ENCODE peak calls at places on chromosome 19, in four cellular contexts. F is NB4, S is mammary epithelial cell, N is adrenal gland. W is an unnamed sample.

GRCh38 chr19:743168-743687 is 7.7 kb upstream of the MISP start:
- DNase-seq in F (no peak), S (no peak), N (peak; percentile 48), W (no peak)

GRCh38 chr19:5627395-5627904 is 4.6 kb downstream of the SAFB start:
- DNase-seq in F (peak; percentile 88), S (no peak), N (peak; percentile 60), W (no peak)

GRCh38 chr19:52734340-52734892 is 428 bp downstream of the ZNF611 start:
- DNase-seq in F (no peak), S (peak; percentile 5), N (no peak), W (peak; percentile 14)

GRCh38 chr19:30309983-30310805 is 62.0 kb upstream of the ZNF536 start:
- DNase-seq in F (no peak), S (no peak), N (no peak), W (no peak)

GRCh38 chr19:11024259-11024658 is 63.4 kb downstream of the SMARCA4 start:
- DNase-seq in F (no peak), S (no peak), N (peak; percentile 91), W (no peak)

GRCh38 chr19:12773571-12773970 is 1.8 kb downstream of the HOOK2 start:
- DNase-seq in F (peak; percentile 49), S (peak; percentile 21), N (no peak), W (peak; percentile 42)

GRCh38 chr19:5520501-5520900 is 47.3 kb downstream of the TINCR start:
- DNase-seq in F (no peak), S (no peak), N (no peak), W (no peak)

GRCh38 chr19:3098515-3099346 is 4.6 kb downstream of the GNA11 start:
- DNase-seq in F (peak; percentile 22), S (peak; percentile 46), N (peak; percentile 87), W (no peak)

GRCh38 chr19:4684312-4685095 is 14.4 kb upstream of the MYDGF start:
- DNase-seq in F (no peak), S (no peak), N (no peak), W (no peak)

GRCh38 chr19:50512112-50512998 is 1.4 kb downstream of the ASPDH start:
- DNase-seq in F (no peak), S (no peak), N (no peak), W (no peak)

GRCh38 chr19:47310819-47311218 is 1.2 kb downstream of the C5AR1 start:
- DNase-seq in F (peak; percentile 97), S (no peak), N (peak; percentile 48), W (peak; percentile 78)

GRCh38 chr19:17043744-17044143 is 17.1 kb upstream of the CPAMD8 start:
- DNase-seq in F (no peak), S (no peak), N (no peak), W (no peak)

GRCh38 chr19:10449037-10449436 is 28.7 kb downstream of the PDE4A start:
- DNase-seq in F (peak; percentile 14), S (no peak), N (no peak), W (no peak)

GRCh38 chr19:2983351-2984195 is 6.2 kb downstream of the TLE6 start:
- DNase-seq in F (peak; percentile 88), S (peak; percentile 76), N (peak; percentile 57), W (peak; percentile 65)

GRCh38 chr19:6372594-6373095 is at the start of gene ALKBH7:
- DNase-seq in F (peak; percentile 98), S (peak; percentile 99), N (peak; percentile 100), W (peak; percentile 100)

GRCh38 chr19:6126335-6126974 is 9.0 kb upstream of the ACSBG2 start:
- DNase-seq in F (peak; percentile 71), S (peak; percentile 71), N (no peak), W (peak; percentile 83)

GRCh38 chr19:53868892-53869804 is 1.5 kb downstream of the MYADM start:
- DNase-seq in F (peak; percentile 95), S (peak; percentile 81), N (peak; percentile 86), W (peak; percentile 71)

GRCh38 chr19:36605101-36605838 is at the start of gene ZNF382:
- DNase-seq in F (peak; percentile 76), S (peak; percentile 51), N (peak; percentile 83), W (peak; percentile 51)

GRCh38 chr19:49468199-49468598 is 5.8 kb upstream of the FLT3LG start:
- DNase-seq in F (no peak), S (no peak), N (no peak), W (peak; percentile 84)
- H3K4me3 ChIP-seq in F (no peak overlapping the region), S (no peak overlapping the region), N (no peak overlapping the region), W (peak overlapping the region; percentile 10)

GRCh38 chr19:14089662-14090508 is 666 bp downstream of the SAMD1 start:
- DNase-seq in F (peak; percentile 71), S (peak; percentile 68), N (peak; percentile 65), W (peak; percentile 79)
- TF ChIP-seq CTCF in F (no peak), S (no peak), N (no peak), W (no peak)

GRCh38 chr19:19489804-19490204 is 25.5 kb downstream of the TSSK6 start:
- DNase-seq in F (no peak), S (no peak), N (no peak), W (no peak)

GRCh38 chr19:19490247-19490968 is 24.9 kb downstream of the TSSK6 start:
- DNase-seq in F (peak; percentile 82), S (peak; percentile 60), N (peak; percentile 82), W (peak; percentile 83)

GRCh38 chr19:19487077-19488040 is 28.0 kb downstream of the TSSK6 start:
- DNase-seq in F (peak; percentile 29), S (no peak), N (no peak), W (no peak)

GRCh38 chr19:19488041-19488874 is 27.1 kb downstream of the TSSK6 start:
- DNase-seq in F (peak; percentile 15), S (no peak), N (peak; percentile 75), W (no peak)

DNA sequence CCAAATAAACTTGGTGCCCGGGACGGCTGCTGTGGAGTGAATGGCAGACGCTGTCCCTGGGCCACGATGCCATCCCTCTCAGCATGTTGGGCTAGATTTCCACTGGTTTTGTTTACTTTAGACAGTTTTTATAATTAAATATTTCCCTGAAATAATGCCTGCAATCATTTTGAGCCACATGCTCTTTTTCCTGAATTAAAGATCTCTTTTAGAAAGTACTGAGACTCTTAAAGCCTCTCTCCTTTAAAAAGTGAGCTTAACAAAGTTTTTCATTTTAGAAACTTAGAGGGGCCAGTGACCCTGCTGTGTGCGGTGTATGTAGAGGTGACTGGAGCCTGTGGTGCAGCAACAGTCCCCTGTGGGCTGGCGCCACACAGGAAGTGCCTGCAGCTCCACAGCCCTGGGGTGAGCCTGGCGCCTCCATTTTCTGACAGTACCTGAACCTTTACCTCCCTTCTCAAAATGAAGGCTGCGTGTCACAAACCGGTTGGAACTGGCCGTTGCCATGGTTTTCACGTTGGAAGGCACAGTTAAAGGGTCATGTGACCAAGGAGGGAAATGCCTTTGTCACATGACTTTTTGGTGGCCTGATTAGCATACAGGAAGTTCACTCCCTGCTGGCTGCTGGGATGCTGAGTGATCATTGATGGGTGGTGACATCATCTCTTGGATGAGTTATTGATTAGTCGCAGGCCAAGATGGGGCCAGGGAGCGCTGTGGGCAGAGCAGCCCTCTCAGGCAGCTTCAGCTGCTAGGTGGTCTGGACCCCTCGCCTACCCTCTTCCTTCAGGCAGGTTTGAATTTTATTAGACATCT is 26.3 kb downstream of the TSSK6 start:
- DNase-seq in F (peak; percentile 92), S (peak; percentile 87), N (peak; percentile 83), W (peak; percentile 82)
- H3K4me3 ChIP-seq in F (no peak overlapping the region), S (no peak overlapping the region), N (no peak overlapping the region), W (no peak overlapping the region)

GRCh38 chr19:14035706-14036105 is 4.1 kb downstream of the IL27RA start:
- DNase-seq in F (no peak), S (no peak), N (no peak), W (no peak)

GRCh38 chr19:14030997-14031718 is 404 bp upstream of the IL27RA start:
- DNase-seq in F (no peak), S (no peak), N (no peak), W (no peak)

GRCh38 chr19:14028901-14029300 is 953 bp downstream of the RLN3 start:
- DNase-seq in F (no peak), S (no peak), N (no peak), W (no peak)

GRCh38 chr19:14033946-14034345 is 2.4 kb downstream of the IL27RA start:
- DNase-seq in F (no peak), S (peak; percentile 23), N (no peak), W (peak; percentile 60)

GRCh38 chr19:14031719-14032480 is at the start of gene IL27RA:
- DNase-seq in F (peak; percentile 86), S (peak; percentile 61), N (peak; percentile 39), W (peak; percentile 51)
- TF ChIP-seq CTCF in F (peak; percentile 75), S (peak; percentile 47), N (peak; percentile 49), W (peak; percentile 56)

DNA sequence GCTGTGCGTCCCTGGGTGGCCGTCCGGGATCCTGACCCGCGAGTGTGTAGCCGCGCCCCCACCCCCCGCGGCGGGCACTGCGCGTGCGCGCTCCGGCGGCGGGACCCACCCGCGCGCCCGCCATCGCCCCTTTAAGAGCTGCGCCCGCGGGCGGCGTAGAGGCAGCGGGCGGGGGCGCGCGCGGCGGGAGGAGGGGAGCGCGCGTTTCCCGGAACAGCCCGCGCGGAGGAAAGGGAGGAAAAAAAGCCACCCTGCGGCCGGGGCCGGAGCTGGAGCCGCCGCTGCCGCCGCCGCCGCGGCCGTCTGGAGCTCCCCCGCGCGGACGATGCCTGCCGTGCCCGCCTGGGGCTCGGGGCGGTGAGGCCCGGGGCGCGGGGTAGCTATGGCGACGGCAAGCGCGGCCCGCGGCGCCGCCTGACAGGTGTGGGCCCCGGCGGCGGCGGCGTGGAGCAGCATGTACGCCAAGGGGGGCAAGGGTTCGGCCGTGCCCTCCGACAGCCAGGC is at the start of gene SSBP4:
- DNase-seq in F (peak; percentile 84), S (peak; percentile 68), N (peak; percentile 60), W (peak; percentile 76)
- H3K4me3 ChIP-seq in F (peak within 1 kb of the TSS; percentile 44), S (peak within 1 kb of the TSS; percentile 69), N (peak within 1 kb of the TSS; percentile 1), W (peak within 1 kb of the TSS; percentile 54)

W was measured in epithelial cell of esophagus.